ENCODE peak calls at places on chromosomes 4 and X, in four cellular contexts. W, F, C and M are unnamed samples.

GRCh38 chr4:41375561-41375960 is 118.8 kb downstream of the UCHL1 start:
- DNase-seq in W (no peak), F (no peak), C (no peak), M (no peak)

GRCh38 chrX:48864210-48864609 is 28.8 kb upstream of the PCSK1N start:
- DNase-seq in C (no peak), F (no peak), W (no peak), M (no peak)

GRCh38 chr4:127748957-127749356 is 18.8 kb downstream of the SLC25A31 start:
- DNase-seq in F (no peak), W (no peak), C (no peak), M (no peak)

GRCh38 chr4:120709986-120710385 is 212.5 kb downstream of the PRDM5 start:
- DNase-seq in F (no peak), C (no peak), W (no peak), M (no peak)

GRCh38 chr4:148245015-148245414 is 197.2 kb downstream of the NR3C2 start:
- DNase-seq in C (no peak), W (no peak), F (no peak), M (no peak)

GRCh38 chr4:174847801-174848427 is 18.9 kb upstream of the GLRA3 start:
- DNase-seq in C (no peak), F (no peak), W (no peak), M (no peak)

GRCh38 chr4:186483656-186484055 is 71.7 kb downstream of the MTNR1A start:
- DNase-seq in F (no peak), C (no peak), W (no peak), M (no peak)

GRCh38 chr4:25779021-25779420 is 83.8 kb downstream of the SEL1L3 start:
- DNase-seq in W (no peak), F (no peak), C (no peak), M (no peak)

GRCh38 chrX:33188881-33189280 is 22.5 kb downstream of the DMD start:
- DNase-seq in W (no peak), C (no peak), F (no peak), M (no peak)

GRCh38 chr4:159248383-159249178 is 145.7 kb downstream of the RAPGEF2 start:
- DNase-seq in W (no peak), F (no peak), C (no peak), M (peak; percentile 19)

GRCh38 chr4:187606581-187606980 is 389.0 kb upstream of the ZFP42 start:
- DNase-seq in C (peak; percentile 67), F (peak; percentile 48), W (no peak), M (peak; percentile 67)

GRCh38 chr4:155777971-155778710 is 19.3 kb downstream of the GUCY1B1 start:
- DNase-seq in W (no peak), F (no peak), C (no peak), M (no peak)

GRCh38 chr4:76074995-76075600 is 589 bp downstream of the ART3 start:
- DNase-seq in C (no peak), F (no peak), W (no peak), M (no peak)

GRCh38 chr4:129821963-129822362 is 726.0 kb downstream of the C4orf33 start:
- DNase-seq in F (no peak), W (no peak), C (no peak), M (no peak)

GRCh38 chr4:6525474-6525873 is 49.5 kb upstream of the MAN2B2 start:
- DNase-seq in C (no peak), W (no peak), F (no peak), M (no peak)

GRCh38 chr4:16136321-16136720 is 52.5 kb upstream of the PROM1 start:
- DNase-seq in W (no peak), C (no peak), F (no peak), M (no peak)

DNA sequence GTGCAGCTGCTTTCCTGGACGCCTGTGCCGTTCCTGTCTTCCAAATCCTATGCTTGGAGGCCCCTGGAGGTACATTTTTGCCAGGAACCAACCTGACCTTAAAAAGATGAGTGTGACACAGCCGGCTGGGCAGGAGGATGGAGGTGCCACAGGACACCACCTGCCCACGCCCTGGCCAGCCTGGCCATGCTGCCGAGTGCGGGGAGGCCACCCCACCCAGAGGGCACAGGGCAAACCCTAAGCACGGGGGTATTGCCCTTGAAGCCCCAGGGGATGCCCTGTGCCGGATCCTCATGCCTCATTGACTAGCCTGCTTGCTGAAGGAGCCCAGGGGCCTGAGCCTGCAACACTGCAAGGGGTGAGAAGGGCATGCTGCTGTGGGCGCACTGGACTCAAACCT is 20.1 kb downstream of the FGFR3 start:
- DNase-seq in F (no peak), W (no peak), C (no peak), M (no peak)
- TF ChIP-seq USF1 in F (no peak), W (no peak), C (no peak), M (no peak)

DNA sequence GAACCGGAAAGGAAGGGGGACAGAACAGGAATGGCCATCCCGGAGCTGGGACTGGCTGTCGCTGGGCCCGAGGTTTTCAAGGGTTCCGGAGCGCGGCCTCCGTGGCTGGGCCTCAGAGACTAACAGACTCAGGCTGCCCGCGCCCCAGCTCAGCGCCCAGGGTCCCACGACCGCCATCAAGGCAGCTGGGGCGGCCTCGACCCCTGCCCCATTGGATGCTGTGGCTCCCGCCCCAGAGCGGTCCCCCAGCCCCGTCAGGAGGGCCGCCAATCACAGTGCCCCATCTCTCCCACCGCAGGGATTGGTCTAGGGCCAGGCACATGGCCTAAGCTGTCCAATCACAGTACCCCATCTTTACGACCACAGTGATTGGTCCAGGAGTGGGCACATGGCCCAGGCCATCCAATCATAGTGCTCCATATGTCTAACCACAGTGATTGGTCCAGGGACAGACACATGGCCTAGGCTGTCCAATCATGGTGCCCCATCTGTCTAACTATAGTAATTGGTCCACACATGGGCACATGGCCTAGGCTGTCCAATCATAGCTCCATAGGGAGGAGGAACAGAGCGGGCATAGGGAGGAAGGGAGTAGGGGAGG is 105.3 kb upstream of the NKX1-1 start:
- DNase-seq in C (peak; percentile 80), F (peak; percentile 55), W (no peak), M (peak; percentile 55)
- TF ChIP-seq USF1 in C (peak; percentile 99), F (peak; percentile 99), W (peak; percentile 42), M (peak; percentile 83)

GRCh38 chrX:17375631-17376380 is 806 bp downstream of the NHS start:
- DNase-seq in F (peak; percentile 38), W (no peak), C (no peak), M (peak; percentile 64)
- TF ChIP-seq USF1 in F (no peak), W (no peak), C (no peak), M (no peak)

GRCh38 chrX:136627381-136627780 is 20.6 kb upstream of the CD40LG start:
- DNase-seq in C (no peak), F (no peak), W (no peak), M (no peak)
- TF ChIP-seq USF1 in C (no peak), F (no peak), W (no peak), M (no peak)

DNA sequence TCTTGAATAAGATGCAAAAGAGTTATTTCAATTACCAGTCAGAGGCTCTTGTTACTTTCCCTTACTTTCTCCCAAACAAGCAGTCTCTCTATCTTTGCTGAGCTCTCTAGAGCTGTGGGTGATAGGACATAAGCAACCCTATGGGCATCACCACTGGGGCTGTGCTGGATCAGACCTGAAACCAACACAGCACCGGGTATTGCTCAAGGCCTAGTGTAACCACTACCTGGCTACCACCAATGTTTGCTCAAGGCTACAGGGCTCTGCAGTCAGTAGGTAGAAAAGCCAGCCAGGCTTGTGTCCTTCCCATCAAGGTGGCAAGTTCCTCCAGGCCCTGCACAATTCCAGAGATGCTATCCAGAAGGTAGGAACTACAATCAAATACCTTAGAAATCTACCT is 35.3 kb upstream of the AGTR2 start:
- DNase-seq in F (no peak), W (no peak), C (no peak), M (no peak)
- TF ChIP-seq USF1 in F (no peak), W (no peak), C (no peak), M (no peak)